ENCODE peak calls at places on chromosomes 4 and X, in eight cellular contexts. One of them, this sample, is unnamed.

GRCh38 chr4:25813705-25814104 is 49.1 kb downstream of the SEL1L3 start:
- DNase-seq in HuH-7.5: peak
- DNase-seq in stimulated activated CD4-positive, alpha-beta T cell treated with anti-CD3 and anti-CD28 coated beads, Interleukin-15, amount 100 ng/mL, for 24 hours: no peak
- DNase-seq in hypothalamus: no peak
- DNase-seq in NCI-H1092: no peak
- DNase-seq in sciatic nerve: no peak
- DNase-seq in fibroblast of the aortic adventitia: peak
- DNase-seq in lower lobe of right lung: no peak
- DNase-seq in this sample: peak

GRCh38 chr4:107709916-107710315 is 10.1 kb downstream of the PAPSS1 start:
- DNase-seq in fibroblast of the aortic adventitia: peak
- DNase-seq in sciatic nerve: no peak
- DNase-seq in HuH-7.5: no peak
- DNase-seq in lower lobe of right lung: no peak
- DNase-seq in hypothalamus: no peak
- DNase-seq in NCI-H1092: no peak
- DNase-seq in stimulated activated CD4-positive, alpha-beta T cell treated with anti-CD3 and anti-CD28 coated beads, Interleukin-15, amount 100 ng/mL, for 24 hours: no peak
- DNase-seq in this sample: no peak

GRCh38 chr4:23978031-23978430 is 88.2 kb upstream of the PPARGC1A start:
- DNase-seq in hypothalamus: no peak
- DNase-seq in fibroblast of the aortic adventitia: no peak
- DNase-seq in HuH-7.5: no peak
- DNase-seq in stimulated activated CD4-positive, alpha-beta T cell treated with anti-CD3 and anti-CD28 coated beads, Interleukin-15, amount 100 ng/mL, for 24 hours: no peak
- DNase-seq in NCI-H1092: no peak
- DNase-seq in lower lobe of right lung: no peak
- DNase-seq in sciatic nerve: no peak
- DNase-seq in this sample: no peak

GRCh38 chr4:177008071-177008835 is 215.5 kb upstream of the VEGFC start:
- DNase-seq in lower lobe of right lung: no peak
- DNase-seq in fibroblast of the aortic adventitia: peak
- DNase-seq in hypothalamus: no peak
- DNase-seq in sciatic nerve: no peak
- DNase-seq in NCI-H1092: no peak
- DNase-seq in HuH-7.5: no peak
- DNase-seq in stimulated activated CD4-positive, alpha-beta T cell treated with anti-CD3 and anti-CD28 coated beads, Interleukin-15, amount 100 ng/mL, for 24 hours: no peak
- DNase-seq in this sample: no peak

GRCh38 chrX:46327229-46328081 is 217.8 kb downstream of the ZNF674 start:
- DNase-seq in HuH-7.5: no peak
- DNase-seq in stimulated activated CD4-positive, alpha-beta T cell treated with anti-CD3 and anti-CD28 coated beads, Interleukin-15, amount 100 ng/mL, for 24 hours: no peak
- DNase-seq in hypothalamus: no peak
- DNase-seq in lower lobe of right lung: peak
- DNase-seq in fibroblast of the aortic adventitia: peak
- DNase-seq in sciatic nerve: no peak
- DNase-seq in NCI-H1092: no peak
- DNase-seq in this sample: no peak

GRCh38 chr4:109977854-109978501 is 65.3 kb downstream of the EGF start:
- DNase-seq in fibroblast of the aortic adventitia: peak
- DNase-seq in hypothalamus: no peak
- DNase-seq in sciatic nerve: no peak
- DNase-seq in stimulated activated CD4-positive, alpha-beta T cell treated with anti-CD3 and anti-CD28 coated beads, Interleukin-15, amount 100 ng/mL, for 24 hours: no peak
- DNase-seq in lower lobe of right lung: no peak
- DNase-seq in HuH-7.5: no peak
- DNase-seq in NCI-H1092: no peak
- DNase-seq in this sample: peak

GRCh38 chr4:185265942-185266341 is 56.5 kb downstream of the SNX25 start:
- DNase-seq in HuH-7.5: no peak
- DNase-seq in sciatic nerve: no peak
- DNase-seq in stimulated activated CD4-positive, alpha-beta T cell treated with anti-CD3 and anti-CD28 coated beads, Interleukin-15, amount 100 ng/mL, for 24 hours: no peak
- DNase-seq in NCI-H1092: no peak
- DNase-seq in hypothalamus: no peak
- DNase-seq in fibroblast of the aortic adventitia: peak
- DNase-seq in lower lobe of right lung: no peak
- DNase-seq in this sample: peak

GRCh38 chr4:37891221-37892159 is 606 bp downstream of the TBC1D1 start:
- DNase-seq in HuH-7.5: peak
- DNase-seq in NCI-H1092: no peak
- DNase-seq in fibroblast of the aortic adventitia: peak
- DNase-seq in hypothalamus: no peak
- DNase-seq in sciatic nerve: no peak
- DNase-seq in lower lobe of right lung: peak
- DNase-seq in stimulated activated CD4-positive, alpha-beta T cell treated with anti-CD3 and anti-CD28 coated beads, Interleukin-15, amount 100 ng/mL, for 24 hours: peak
- DNase-seq in this sample: peak

GRCh38 chr4:120218981-120219380 is 152.3 kb upstream of the MAD2L1 start:
- DNase-seq in lower lobe of right lung: no peak
- DNase-seq in sciatic nerve: no peak
- DNase-seq in HuH-7.5: no peak
- DNase-seq in NCI-H1092: no peak
- DNase-seq in hypothalamus: no peak
- DNase-seq in fibroblast of the aortic adventitia: no peak
- DNase-seq in stimulated activated CD4-positive, alpha-beta T cell treated with anti-CD3 and anti-CD28 coated beads, Interleukin-15, amount 100 ng/mL, for 24 hours: no peak
- DNase-seq in this sample: no peak

GRCh38 chr4:83890231-83890630 is 354.3 kb downstream of the GPAT3 start:
- DNase-seq in stimulated activated CD4-positive, alpha-beta T cell treated with anti-CD3 and anti-CD28 coated beads, Interleukin-15, amount 100 ng/mL, for 24 hours: no peak
- DNase-seq in HuH-7.5: no peak
- DNase-seq in lower lobe of right lung: no peak
- DNase-seq in fibroblast of the aortic adventitia: peak
- DNase-seq in hypothalamus: no peak
- DNase-seq in sciatic nerve: no peak
- DNase-seq in NCI-H1092: no peak
- DNase-seq in this sample: no peak

GRCh38 chr4:165378763-165379631 is at the start of gene CPE:
- DNase-seq in NCI-H1092: peak
- DNase-seq in stimulated activated CD4-positive, alpha-beta T cell treated with anti-CD3 and anti-CD28 coated beads, Interleukin-15, amount 100 ng/mL, for 24 hours: peak
- DNase-seq in fibroblast of the aortic adventitia: peak
- DNase-seq in lower lobe of right lung: peak
- DNase-seq in HuH-7.5: peak
- DNase-seq in sciatic nerve: peak
- DNase-seq in hypothalamus: peak
- DNase-seq in this sample: peak

GRCh38 chr4:3517731-3518510 is 14.3 kb downstream of the LRPAP1 start:
- DNase-seq in NCI-H1092: no peak
- DNase-seq in sciatic nerve: no peak
- DNase-seq in lower lobe of right lung: peak
- DNase-seq in stimulated activated CD4-positive, alpha-beta T cell treated with anti-CD3 and anti-CD28 coated beads, Interleukin-15, amount 100 ng/mL, for 24 hours: no peak
- DNase-seq in hypothalamus: no peak
- DNase-seq in fibroblast of the aortic adventitia: no peak
- DNase-seq in HuH-7.5: no peak
- DNase-seq in this sample: no peak

GRCh38 chrX:8090906-8091305 is 80.2 kb downstream of the VCX2 start:
- DNase-seq in hypothalamus: no peak
- DNase-seq in HuH-7.5: no peak
- DNase-seq in NCI-H1092: no peak
- DNase-seq in stimulated activated CD4-positive, alpha-beta T cell treated with anti-CD3 and anti-CD28 coated beads, Interleukin-15, amount 100 ng/mL, for 24 hours: no peak
- DNase-seq in lower lobe of right lung: no peak
- DNase-seq in fibroblast of the aortic adventitia: no peak
- DNase-seq in sciatic nerve: no peak
- DNase-seq in this sample: no peak

GRCh38 chr4:176889776-176890175 is 97.1 kb upstream of the VEGFC start:
- DNase-seq in lower lobe of right lung: no peak
- DNase-seq in NCI-H1092: no peak
- DNase-seq in HuH-7.5: no peak
- DNase-seq in hypothalamus: no peak
- DNase-seq in fibroblast of the aortic adventitia: no peak
- DNase-seq in stimulated activated CD4-positive, alpha-beta T cell treated with anti-CD3 and anti-CD28 coated beads, Interleukin-15, amount 100 ng/mL, for 24 hours: no peak
- DNase-seq in sciatic nerve: no peak
- DNase-seq in this sample: no peak

GRCh38 chr4:62159876-62160275 is 959.8 kb downstream of the ADGRL3 start:
- DNase-seq in HuH-7.5: no peak
- DNase-seq in NCI-H1092: no peak
- DNase-seq in sciatic nerve: no peak
- DNase-seq in stimulated activated CD4-positive, alpha-beta T cell treated with anti-CD3 and anti-CD28 coated beads, Interleukin-15, amount 100 ng/mL, for 24 hours: no peak
- DNase-seq in lower lobe of right lung: no peak
- DNase-seq in hypothalamus: no peak
- DNase-seq in fibroblast of the aortic adventitia: no peak
- DNase-seq in this sample: no peak

GRCh38 chr4:23728971-23729370 is 160.9 kb downstream of the PPARGC1A start:
- DNase-seq in hypothalamus: no peak
- DNase-seq in NCI-H1092: no peak
- DNase-seq in fibroblast of the aortic adventitia: peak
- DNase-seq in stimulated activated CD4-positive, alpha-beta T cell treated with anti-CD3 and anti-CD28 coated beads, Interleukin-15, amount 100 ng/mL, for 24 hours: no peak
- DNase-seq in lower lobe of right lung: no peak
- DNase-seq in HuH-7.5: no peak
- DNase-seq in sciatic nerve: no peak
- DNase-seq in this sample: no peak

GRCh38 chr4:118032691-118033090 is 1.6 kb upstream of the NDST3 start:
- DNase-seq in stimulated activated CD4-positive, alpha-beta T cell treated with anti-CD3 and anti-CD28 coated beads, Interleukin-15, amount 100 ng/mL, for 24 hours: no peak
- DNase-seq in HuH-7.5: peak
- DNase-seq in NCI-H1092: no peak
- DNase-seq in hypothalamus: no peak
- DNase-seq in sciatic nerve: no peak
- DNase-seq in lower lobe of right lung: no peak
- DNase-seq in fibroblast of the aortic adventitia: no peak
- DNase-seq in this sample: no peak

GRCh38 chrX:124335598-124335997 is 3.1 kb downstream of the TEX13D start:
- DNase-seq in HuH-7.5: no peak
- DNase-seq in sciatic nerve: no peak
- DNase-seq in stimulated activated CD4-positive, alpha-beta T cell treated with anti-CD3 and anti-CD28 coated beads, Interleukin-15, amount 100 ng/mL, for 24 hours: no peak
- DNase-seq in NCI-H1092: no peak
- DNase-seq in fibroblast of the aortic adventitia: no peak
- DNase-seq in hypothalamus: no peak
- DNase-seq in lower lobe of right lung: no peak
- DNase-seq in this sample: no peak

GRCh38 chr4:184937745-184938144 is 80.5 kb upstream of the HELT start:
- DNase-seq in stimulated activated CD4-positive, alpha-beta T cell treated with anti-CD3 and anti-CD28 coated beads, Interleukin-15, amount 100 ng/mL, for 24 hours: no peak
- DNase-seq in fibroblast of the aortic adventitia: no peak
- DNase-seq in lower lobe of right lung: no peak
- DNase-seq in hypothalamus: no peak
- DNase-seq in sciatic nerve: no peak
- DNase-seq in HuH-7.5: no peak
- DNase-seq in NCI-H1092: peak
- DNase-seq in this sample: peak

GRCh38 chrX:19682712-19683331 is 167.5 kb upstream of the MAP3K15 start:
- DNase-seq in hypothalamus: peak
- DNase-seq in stimulated activated CD4-positive, alpha-beta T cell treated with anti-CD3 and anti-CD28 coated beads, Interleukin-15, amount 100 ng/mL, for 24 hours: peak
- DNase-seq in lower lobe of right lung: peak
- DNase-seq in HuH-7.5: no peak
- DNase-seq in NCI-H1092: peak
- DNase-seq in sciatic nerve: peak
- DNase-seq in fibroblast of the aortic adventitia: peak
- DNase-seq in this sample: peak

GRCh38 chr4:128979934-128980333 is 113.4 kb downstream of the SCLT1 start:
- DNase-seq in stimulated activated CD4-positive, alpha-beta T cell treated with anti-CD3 and anti-CD28 coated beads, Interleukin-15, amount 100 ng/mL, for 24 hours: no peak
- DNase-seq in HuH-7.5: no peak
- DNase-seq in lower lobe of right lung: no peak
- DNase-seq in fibroblast of the aortic adventitia: peak
- DNase-seq in NCI-H1092: no peak
- DNase-seq in sciatic nerve: no peak
- DNase-seq in hypothalamus: no peak
- DNase-seq in this sample: no peak

GRCh38 chr4:22237155-22237751 is 278.6 kb downstream of the ADGRA3 start:
- DNase-seq in stimulated activated CD4-positive, alpha-beta T cell treated with anti-CD3 and anti-CD28 coated beads, Interleukin-15, amount 100 ng/mL, for 24 hours: peak
- DNase-seq in NCI-H1092: peak
- DNase-seq in sciatic nerve: no peak
- DNase-seq in HuH-7.5: no peak
- DNase-seq in hypothalamus: peak
- DNase-seq in fibroblast of the aortic adventitia: peak
- DNase-seq in lower lobe of right lung: peak
- DNase-seq in this sample: peak

GRCh38 chr4:105116616-105117319 is 29.9 kb upstream of the TET2 start:
- DNase-seq in fibroblast of the aortic adventitia: no peak
- DNase-seq in lower lobe of right lung: no peak
- DNase-seq in hypothalamus: no peak
- DNase-seq in sciatic nerve: no peak
- DNase-seq in HuH-7.5: no peak
- DNase-seq in NCI-H1092: peak
- DNase-seq in stimulated activated CD4-positive, alpha-beta T cell treated with anti-CD3 and anti-CD28 coated beads, Interleukin-15, amount 100 ng/mL, for 24 hours: no peak
- DNase-seq in this sample: no peak

GRCh38 chr4:124322234-124322831 is 390.2 kb downstream of the ANKRD50 start:
- DNase-seq in lower lobe of right lung: no peak
- DNase-seq in fibroblast of the aortic adventitia: peak
- DNase-seq in hypothalamus: no peak
- DNase-seq in stimulated activated CD4-positive, alpha-beta T cell treated with anti-CD3 and anti-CD28 coated beads, Interleukin-15, amount 100 ng/mL, for 24 hours: no peak
- DNase-seq in sciatic nerve: no peak
- DNase-seq in HuH-7.5: no peak
- DNase-seq in NCI-H1092: no peak
- DNase-seq in this sample: peak

GRCh38 chrX:154457491-154458115 is 478 bp upstream of the PLXNA3 start:
- DNase-seq in stimulated activated CD4-positive, alpha-beta T cell treated with anti-CD3 and anti-CD28 coated beads, Interleukin-15, amount 100 ng/mL, for 24 hours: peak
- DNase-seq in NCI-H1092: peak
- DNase-seq in lower lobe of right lung: peak
- DNase-seq in fibroblast of the aortic adventitia: no peak
- DNase-seq in HuH-7.5: peak
- DNase-seq in hypothalamus: no peak
- DNase-seq in sciatic nerve: no peak
- DNase-seq in this sample: peak

GRCh38 chrX:74779175-74779574 is 146.1 kb downstream of the NEXMIF start:
- DNase-seq in HuH-7.5: no peak
- DNase-seq in fibroblast of the aortic adventitia: no peak
- DNase-seq in stimulated activated CD4-positive, alpha-beta T cell treated with anti-CD3 and anti-CD28 coated beads, Interleukin-15, amount 100 ng/mL, for 24 hours: no peak
- DNase-seq in NCI-H1092: no peak
- DNase-seq in sciatic nerve: no peak
- DNase-seq in lower lobe of right lung: no peak
- DNase-seq in hypothalamus: no peak
- DNase-seq in this sample: no peak

GRCh38 chr4:183163135-183163534 is 64.1 kb downstream of the WWC2 start:
- DNase-seq in hypothalamus: no peak
- DNase-seq in fibroblast of the aortic adventitia: peak
- DNase-seq in stimulated activated CD4-positive, alpha-beta T cell treated with anti-CD3 and anti-CD28 coated beads, Interleukin-15, amount 100 ng/mL, for 24 hours: no peak
- DNase-seq in NCI-H1092: no peak
- DNase-seq in HuH-7.5: no peak
- DNase-seq in sciatic nerve: no peak
- DNase-seq in lower lobe of right lung: no peak
- DNase-seq in this sample: no peak

GRCh38 chr4:28654618-28655017 is 1794.0 kb downstream of the STIM2 start:
- DNase-seq in HuH-7.5: no peak
- DNase-seq in hypothalamus: no peak
- DNase-seq in stimulated activated CD4-positive, alpha-beta T cell treated with anti-CD3 and anti-CD28 coated beads, Interleukin-15, amount 100 ng/mL, for 24 hours: no peak
- DNase-seq in NCI-H1092: no peak
- DNase-seq in fibroblast of the aortic adventitia: no peak
- DNase-seq in lower lobe of right lung: no peak
- DNase-seq in sciatic nerve: no peak
- DNase-seq in this sample: no peak

GRCh38 chr4:37648084-37648817 is 37.9 kb downstream of the RELL1 start:
- DNase-seq in sciatic nerve: no peak
- DNase-seq in HuH-7.5: peak
- DNase-seq in stimulated activated CD4-positive, alpha-beta T cell treated with anti-CD3 and anti-CD28 coated beads, Interleukin-15, amount 100 ng/mL, for 24 hours: no peak
- DNase-seq in hypothalamus: no peak
- DNase-seq in fibroblast of the aortic adventitia: peak
- DNase-seq in lower lobe of right lung: peak
- DNase-seq in NCI-H1092: no peak
- DNase-seq in this sample: peak

GRCh38 chrX:40152706-40153334 is 55.1 kb upstream of the BCOR start:
- DNase-seq in hypothalamus: no peak
- DNase-seq in sciatic nerve: no peak
- DNase-seq in lower lobe of right lung: peak
- DNase-seq in stimulated activated CD4-positive, alpha-beta T cell treated with anti-CD3 and anti-CD28 coated beads, Interleukin-15, amount 100 ng/mL, for 24 hours: no peak
- DNase-seq in fibroblast of the aortic adventitia: no peak
- DNase-seq in NCI-H1092: no peak
- DNase-seq in HuH-7.5: no peak
- DNase-seq in this sample: peak

GRCh38 chr4:189940178-189941004 is at the start of gene FRG1:
- DNase-seq in NCI-H1092: no peak
- DNase-seq in HuH-7.5: peak
- DNase-seq in lower lobe of right lung: peak
- DNase-seq in hypothalamus: no peak
- DNase-seq in sciatic nerve: peak
- DNase-seq in stimulated activated CD4-positive, alpha-beta T cell treated with anti-CD3 and anti-CD28 coated beads, Interleukin-15, amount 100 ng/mL, for 24 hours: peak
- DNase-seq in fibroblast of the aortic adventitia: peak
- DNase-seq in this sample: no peak